ENCODE peak calls at places on chromosomes 11 and 22, in seven cellular contexts. V is sigmoid colon, S is prostate gland, A is spleen, G is GM12891, J is esophagus muscularis mucosa, R is K562. M is an unnamed sample.

GRCh38 chr11:2289350-2289749 is 12.4 kb downstream of the C11orf21 start:
- DNase-seq in S (no peak), R (no peak), A (peak; percentile 72), J (no peak), G (no peak), V (no peak), M (no peak)

GRCh38 chr11:130070829-130071205 is 1.1 kb downstream of the APLP2 start:
- DNase-seq in V (no peak), J (no peak), A (peak; percentile 86), G (no peak), R (no peak), S (peak; percentile 24), M (peak; percentile 55)

GRCh38 chr22:40265783-40266182 is 80.5 kb upstream of the ADSL start:
- DNase-seq in A (no peak), G (no peak), S (no peak), R (no peak), V (no peak), J (no peak), M (peak; percentile 33)

GRCh38 chr11:95338430-95338991 is 107.5 kb upstream of the SESN3 start:
- DNase-seq in G (no peak), J (peak; percentile 90), A (peak; percentile 70), R (no peak), V (peak; percentile 90), S (peak; percentile 50), M (no peak)

GRCh38 chr11:3959015-3959917 is 103.8 kb downstream of the STIM1 start:
- DNase-seq in S (no peak), A (no peak), V (no peak), G (no peak), R (peak; percentile 41), J (no peak), M (no peak)

GRCh38 chr11:1120532-1121342 is 37.0 kb upstream of the MUC5AC start:
- DNase-seq in S (no peak), R (no peak), A (peak; percentile 69), J (no peak), G (no peak), V (peak; percentile 47), M (no peak)

GRCh38 chr11:83815736-83816135 is 529.6 kb upstream of the CCDC90B start:
- DNase-seq in G (no peak), A (no peak), S (no peak), J (no peak), R (no peak), V (no peak), M (no peak)

GRCh38 chr11:72816404-72816990 is 2.3 kb downstream of the ATG16L2 start:
- DNase-seq in V (no peak), S (no peak), R (no peak), J (no peak), A (peak; percentile 83), G (no peak), M (no peak)

GRCh38 chr22:37911273-37911672 is 5.2 kb downstream of the MICALL1 start:
- DNase-seq in R (no peak), J (no peak), G (no peak), S (no peak), A (no peak), V (no peak), M (no peak)

GRCh38 chr11:103364687-103365086 is 255.5 kb downstream of the DYNC2H1 start:
- DNase-seq in S (no peak), R (no peak), A (no peak), V (no peak), G (no peak), J (no peak), M (no peak)

GRCh38 chr22:34975721-34976120 is 90.2 kb upstream of the ISX start:
- DNase-seq in A (no peak), S (no peak), J (no peak), V (no peak), R (no peak), G (no peak), M (no peak)

GRCh38 chr11:75773595-75774353 is 5.2 kb downstream of the DGAT2 start:
- DNase-seq in V (peak; percentile 33), J (no peak), A (peak; percentile 81), G (peak; percentile 77), R (no peak), S (no peak), M (peak; percentile 70)
- TF ChIP-seq POLR2AphosphoS5 in V (no peak), J (no peak), A (no peak), G (no peak), R (no peak), S (no peak), M (no peak)

GRCh38 chr11:68329993-68330699 is 17.8 kb downstream of the LRP5 start:
- DNase-seq in S (no peak), J (no peak), G (no peak), V (no peak), A (no peak), R (no peak), M (no peak)

GRCh38 chr11:68329496-68329895 is 17.1 kb downstream of the LRP5 start:
- DNase-seq in J (no peak), S (no peak), G (no peak), A (no peak), R (no peak), V (no peak), M (no peak)

GRCh38 chr11:68326334-68327215 is 14.2 kb downstream of the LRP5 start:
- DNase-seq in V (no peak), G (no peak), S (no peak), A (no peak), R (no peak), J (no peak), M (no peak)

GRCh38 chr11:68327586-68328370 is 15.4 kb downstream of the LRP5 start:
- DNase-seq in S (no peak), A (no peak), G (no peak), V (no peak), R (no peak), J (no peak), M (no peak)

DNA sequence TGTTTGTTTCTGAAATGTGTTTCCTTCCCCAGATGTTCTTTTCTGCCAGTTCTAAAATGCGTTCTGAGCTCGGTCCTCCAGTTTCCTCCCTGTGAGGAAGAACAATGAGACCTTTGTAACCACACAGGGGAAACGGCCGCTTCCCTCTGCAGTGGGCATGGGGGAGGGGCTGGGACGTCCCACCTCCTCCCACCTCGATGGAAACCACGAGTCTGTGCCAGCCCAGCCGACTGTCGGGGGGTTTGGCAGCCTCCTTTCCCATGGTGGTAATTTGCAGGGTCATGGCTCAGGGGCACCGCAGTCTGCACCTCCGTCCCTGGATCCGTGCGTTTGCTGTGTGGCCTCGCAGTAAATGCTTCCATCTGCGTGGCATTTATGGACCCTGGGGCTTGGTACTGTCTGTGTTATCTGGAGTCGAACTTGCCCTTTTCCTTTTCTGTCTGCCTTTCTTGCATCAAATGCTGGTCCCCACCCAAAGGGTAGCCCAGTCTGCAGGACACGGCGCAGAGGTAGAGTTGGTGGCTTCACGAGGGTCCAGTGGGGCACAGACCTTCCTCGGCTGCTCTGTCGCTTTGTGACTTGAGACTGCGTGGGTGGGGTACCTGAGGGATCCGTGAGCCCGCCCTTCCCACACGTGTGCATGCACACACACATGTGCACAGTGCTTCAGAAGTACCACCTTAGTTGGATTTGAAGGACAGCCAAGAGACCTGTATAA is 16.1 kb downstream of the LRP5 start:
- DNase-seq in S (no peak), G (no peak), V (peak; percentile 72), J (no peak), A (no peak), R (no peak), M (no peak)
- TF ChIP-seq POLR2AphosphoS5 in S (peak; percentile 43), G (no peak), V (no peak), J (no peak), A (peak; percentile 66), R (no peak), M (no peak)

GRCh38 chr11:45108070-45109064 is 38.1 kb upstream of the PRDM11 start:
- DNase-seq in G (no peak), R (no peak), S (no peak), J (peak; percentile 88), V (no peak), A (no peak), M (no peak)

GRCh38 chr11:45106440-45106839 is 40.0 kb upstream of the PRDM11 start:
- DNase-seq in J (peak; percentile 77), S (no peak), G (no peak), R (no peak), V (no peak), A (no peak), M (no peak)

GRCh38 chr11:45106006-45106405 is 40.4 kb upstream of the PRDM11 start:
- DNase-seq in G (no peak), A (no peak), V (no peak), J (peak; percentile 78), S (no peak), R (no peak), M (no peak)

GRCh38 chr11:45105233-45105992 is 41.0 kb upstream of the PRDM11 start:
- DNase-seq in R (peak; percentile 79), V (peak; percentile 89), J (peak; percentile 92), S (peak; percentile 63), G (peak; percentile 52), A (peak; percentile 93), M (peak; percentile 38)

GRCh38 chr11:45107051-45107450 is 39.4 kb upstream of the PRDM11 start:
- DNase-seq in J (no peak), A (no peak), G (no peak), R (no peak), S (no peak), V (peak; percentile 40), M (no peak)
- TF ChIP-seq POLR2AphosphoS5 in J (no peak), A (no peak), G (no peak), R (no peak), S (no peak), V (no peak), M (no peak)

GRCh38 chr11:119319136-119319701 is 2.3 kb upstream of the MCAM start:
- DNase-seq in G (peak; percentile 4), A (no peak), J (no peak), V (no peak), R (no peak), S (no peak), M (no peak)

GRCh38 chr11:119317592-119318239 is 786 bp upstream of the MCAM start:
- DNase-seq in V (no peak), G (no peak), S (no peak), J (no peak), A (no peak), R (no peak), M (no peak)

GRCh38 chr11:119316729-119317591 is at the start of gene MCAM:
- DNase-seq in G (peak; percentile 21), A (no peak), S (no peak), J (no peak), R (peak; percentile 93), V (peak; percentile 86), M (no peak)

GRCh38 chr11:119319702-119320592 is 3.0 kb upstream of the MCAM start:
- DNase-seq in S (no peak), G (peak; percentile 12), A (no peak), J (no peak), V (peak; percentile 71), R (no peak), M (no peak)

DNA sequence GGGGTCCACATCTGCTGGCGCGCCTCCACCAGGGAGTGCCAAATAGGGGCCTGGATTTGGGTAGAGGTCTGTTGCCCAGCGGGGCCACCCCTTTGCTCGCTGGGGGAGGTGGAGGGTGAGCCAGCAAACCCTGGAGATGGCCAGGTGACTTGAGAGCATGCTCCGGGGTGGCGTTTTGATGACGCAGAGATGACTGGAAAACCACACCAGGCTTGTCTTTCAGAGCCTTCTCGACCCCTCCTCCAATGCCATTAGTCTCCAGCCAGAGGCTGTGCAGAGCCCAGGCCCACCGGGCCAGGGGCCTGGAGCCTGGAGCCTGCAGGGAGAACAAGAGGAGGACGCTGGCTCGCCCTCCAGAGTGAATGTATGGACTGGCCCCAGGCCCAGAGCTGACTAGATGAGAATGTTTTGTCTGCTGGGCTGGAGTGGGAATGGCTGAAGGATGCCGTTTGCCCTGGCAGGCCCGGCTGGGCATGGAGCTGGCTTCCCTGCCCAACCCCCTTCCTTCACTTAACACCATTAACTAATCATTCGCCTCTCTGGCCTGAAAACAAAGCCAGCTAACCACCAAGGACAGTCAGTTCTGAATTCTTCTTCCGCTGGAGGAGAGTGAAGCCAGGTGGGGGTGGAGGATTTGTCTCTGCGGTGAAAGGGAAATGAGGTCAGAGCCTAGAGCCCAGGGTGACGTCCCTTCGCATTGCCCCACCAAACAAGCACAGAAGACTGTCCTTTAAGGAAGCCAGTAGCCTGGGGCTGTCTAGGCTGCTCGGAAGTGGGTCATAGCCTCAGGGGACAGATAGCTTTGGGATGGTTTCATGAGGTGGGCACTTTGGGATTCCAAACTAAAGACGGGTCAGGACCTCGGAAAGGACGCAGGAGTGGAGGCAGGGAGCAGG is 1.6 kb upstream of the MCAM start:
- DNase-seq in G (peak; percentile 7), J (no peak), S (no peak), V (peak; percentile 87), A (no peak), R (peak; percentile 49), M (peak; percentile 83)
- TF ChIP-seq POLR2AphosphoS5 in G (no peak), J (peak; percentile 96), S (no peak), V (peak; percentile 74), A (peak; percentile 34), R (peak; percentile 84), M (no peak)

M was measured in HL-60.